ENCODE peak calls at places on chromosomes 7 and 10, in five cellular contexts. S, Q, Z, F and P are unnamed samples.

GRCh38 chr7:20225384-20225783 is 8.2 kb upstream of the MACC1 start:
- DNase-seq in F (no peak), S (no peak), Q (no peak), Z (no peak), P (no peak)

GRCh38 chr7:30893357-30893756 is 18.3 kb upstream of the AQP1 start:
- DNase-seq in F (no peak), S (peak; percentile 27), Q (peak; percentile 63), Z (no peak), P (no peak)

GRCh38 chr7:42046483-42046882 is 190.5 kb downstream of the GLI3 start:
- DNase-seq in S (no peak), Q (no peak), Z (no peak), F (no peak), P (no peak)

GRCh38 chr7:76423666-76424412 is 911 bp upstream of the ZP3 start:
- DNase-seq in Z (no peak), Q (no peak), F (peak; percentile 54), S (no peak), P (no peak)

GRCh38 chr7:142188159-142188558 is 69.7 kb downstream of the PRSS58 start:
- DNase-seq in F (no peak), Q (no peak), Z (peak; percentile 88), S (no peak), P (no peak)

GRCh38 chr7:107836237-107837144 is 33.5 kb upstream of the SLC26A3 start:
- DNase-seq in Z (no peak), Q (no peak), S (peak; percentile 53), F (no peak), P (no peak)

GRCh38 chr7:945556-946255 is 8.8 kb downstream of the ADAP1 start:
- DNase-seq in Z (no peak), F (peak; percentile 74), Q (no peak), S (no peak), P (no peak)

GRCh38 chr7:83913174-83913573 is 264.2 kb upstream of the SEMA3E start:
- DNase-seq in F (no peak), Q (no peak), Z (no peak), S (no peak), P (no peak)

GRCh38 chr10:83991986-83992753 is 147.1 kb upstream of the GHITM start:
- DNase-seq in Z (peak; percentile 21), F (no peak), Q (no peak), S (peak; percentile 30), P (peak; percentile 53)

GRCh38 chr7:93747019-93747418 is 143.5 kb downstream of the TFPI2 start:
- DNase-seq in F (no peak), S (no peak), Z (no peak), Q (no peak), P (no peak)

GRCh38 chr10:123522702-123523312 is 143.3 kb upstream of the GPR26 start:
- DNase-seq in Q (no peak), F (no peak), Z (peak; percentile 49), S (no peak), P (no peak)

GRCh38 chr10:70715853-70716795 is 43.8 kb downstream of the ADAMTS14 start:
- DNase-seq in S (no peak), Q (no peak), Z (no peak), F (no peak), P (no peak)

GRCh38 chr10:28991326-28991725 is 297.5 kb upstream of the LYZL1 start:
- DNase-seq in Q (no peak), S (no peak), Z (no peak), F (no peak), P (no peak)

GRCh38 chr10:11162828-11163599 is 145.3 kb downstream of the CELF2 start:
- DNase-seq in F (peak; percentile 92), S (no peak), Q (peak; percentile 42), Z (peak; percentile 95), P (peak; percentile 75)

GRCh38 chr7:90626011-90626410 is 29.9 kb downstream of the CDK14 start:
- DNase-seq in S (no peak), Q (no peak), Z (no peak), F (no peak), P (no peak)

GRCh38 chr7:132386249-132386681 is 190.0 kb downstream of the PLXNA4 start:
- DNase-seq in Z (no peak), F (peak; percentile 69), S (peak; percentile 72), Q (peak; percentile 64), P (no peak)

GRCh38 chr7:140446467-140446866 is 32.8 kb downstream of the MKRN1 start:
- DNase-seq in Z (no peak), S (no peak), Q (no peak), F (peak; percentile 48), P (no peak)

GRCh38 chr10:30747633-30748032 is 118.1 kb upstream of the LYZL2 start:
- DNase-seq in Q (no peak), S (peak; percentile 40), Z (no peak), F (no peak), P (no peak)

GRCh38 chr10:661891-662605 is 27.4 kb downstream of the DIP2C start:
- DNase-seq in Q (no peak), F (peak; percentile 54), S (no peak), Z (no peak), P (no peak)

GRCh38 chr10:117096559-117097201 is 41.4 kb downstream of the VAX1 start:
- DNase-seq in Z (no peak), S (no peak), F (no peak), Q (no peak), P (no peak)

GRCh38 chr7:69403169-69403568 is 195.1 kb upstream of the AUTS2 start:
- DNase-seq in Z (no peak), Q (no peak), S (peak; percentile 72), F (peak; percentile 25), P (peak; percentile 82)

GRCh38 chr10:31075434-31075833 is 43.8 kb upstream of the ZNF438 start:
- DNase-seq in S (no peak), F (no peak), Q (no peak), Z (no peak), P (no peak)

GRCh38 chr10:22662693-22663330 is 51.6 kb downstream of the PIP4K2A start:
- DNase-seq in Q (no peak), S (no peak), F (no peak), Z (no peak), P (no peak)

GRCh38 chr10:2589226-2589625 is 478.1 kb upstream of the PFKP start:
- DNase-seq in F (no peak), S (no peak), Q (no peak), Z (no peak), P (no peak)

GRCh38 chr10:70335246-70335613 is 47.2 kb downstream of the LRRC20 start:
- DNase-seq in S (no peak), Q (peak; percentile 41), Z (no peak), F (peak; percentile 77), P (no peak)

GRCh38 chr10:469947-470338 is 219.5 kb downstream of the DIP2C start:
- DNase-seq in S (no peak), Q (no peak), Z (no peak), F (no peak), P (no peak)

GRCh38 chr7:95472521-95473160 is 13.1 kb upstream of the ASB4 start:
- DNase-seq in Z (no peak), Q (no peak), S (no peak), F (no peak), P (no peak)

GRCh38 chr7:66668677-66669076 is 40.0 kb downstream of the KCTD7 start:
- DNase-seq in Z (no peak), F (peak; percentile 40), S (no peak), Q (no peak), P (no peak)
- H3K27ac ChIP-seq in Z (no peak overlapping the region), F (no peak overlapping the region), S (no peak overlapping the region), Q (peak overlapping the region; percentile 52), P (peak overlapping the region; percentile 64)

GRCh38 chr10:79322616-79323566 is 24.4 kb upstream of the PPIF start:
- DNase-seq in F (peak; percentile 87), Q (no peak), S (no peak), Z (no peak), P (no peak)

GRCh38 chr10:79321951-79322350 is 25.3 kb upstream of the PPIF start:
- DNase-seq in S (no peak), Z (no peak), F (no peak), Q (no peak), P (no peak)

GRCh38 chr10:79320785-79321493 is 26.3 kb upstream of the PPIF start:
- DNase-seq in S (no peak), F (no peak), Z (no peak), Q (no peak), P (no peak)

GRCh38 chr10:79323602-79324001 is 23.7 kb upstream of the PPIF start:
- DNase-seq in F (no peak), Z (no peak), S (no peak), Q (no peak), P (no peak)

GRCh38 chr10:79321494-79321882 is 25.8 kb upstream of the PPIF start:
- DNase-seq in S (no peak), Q (no peak), F (peak; percentile 71), Z (no peak), P (no peak)
- H3K4me1 ChIP-seq in S (peaks cover 34% of the 10 kb centered on the region), Q (peaks cover 16% of the 10 kb centered on the region), F (peaks cover 65% of the 10 kb centered on the region), Z (peaks cover 24% of the 10 kb centered on the region), P (peaks cover 43% of the 10 kb centered on the region)

GRCh38 chr10:60309891-60310290 is 79.8 kb downstream of the ANK3 start:
- DNase-seq in Q (no peak), Z (no peak), F (no peak), S (no peak), P (no peak)

GRCh38 chr10:60309371-60309770 is 80.3 kb downstream of the ANK3 start:
- DNase-seq in Q (no peak), S (no peak), Z (no peak), F (no peak), P (no peak)

GRCh38 chr10:60304832-60305231 is 84.8 kb downstream of the ANK3 start:
- DNase-seq in S (peak; percentile 23), F (no peak), Q (no peak), Z (no peak), P (no peak)

GRCh38 chr10:60303778-60304177 is 85.9 kb downstream of the ANK3 start:
- DNase-seq in Q (no peak), F (no peak), S (no peak), Z (no peak), P (no peak)

DNA sequence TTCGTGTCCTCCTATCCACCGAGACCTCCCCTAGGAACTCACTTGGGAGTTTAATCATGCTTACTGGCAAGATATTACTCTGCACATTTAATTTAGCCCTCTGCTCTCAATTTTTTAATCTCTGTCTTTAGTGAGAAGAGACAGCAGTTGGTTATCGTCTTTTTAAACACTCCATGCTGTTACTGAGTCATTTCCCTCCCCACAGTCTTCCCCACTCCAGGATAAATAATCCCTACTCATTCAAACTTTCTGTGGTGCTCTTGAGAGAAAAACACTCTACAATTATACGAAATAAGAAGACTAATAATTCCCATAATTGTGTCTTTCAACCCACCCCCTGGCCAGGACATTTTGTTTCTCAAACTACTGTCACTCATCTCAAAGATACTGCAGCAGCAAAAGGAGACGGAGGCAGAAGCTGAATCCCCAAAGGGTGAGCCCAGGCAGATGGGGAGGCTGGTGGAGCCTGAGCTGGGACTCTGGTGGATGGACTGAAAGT is 84.2 kb downstream of the ANK3 start:
- DNase-seq in Q (no peak), Z (no peak), S (peak; percentile 11), F (no peak), P (no peak)
- H3K27ac ChIP-seq in Q (peak overlapping the region; percentile 59), Z (no peak overlapping the region), S (peak overlapping the region; percentile 96), F (peak overlapping the region; percentile 47), P (no peak overlapping the region)

DNA sequence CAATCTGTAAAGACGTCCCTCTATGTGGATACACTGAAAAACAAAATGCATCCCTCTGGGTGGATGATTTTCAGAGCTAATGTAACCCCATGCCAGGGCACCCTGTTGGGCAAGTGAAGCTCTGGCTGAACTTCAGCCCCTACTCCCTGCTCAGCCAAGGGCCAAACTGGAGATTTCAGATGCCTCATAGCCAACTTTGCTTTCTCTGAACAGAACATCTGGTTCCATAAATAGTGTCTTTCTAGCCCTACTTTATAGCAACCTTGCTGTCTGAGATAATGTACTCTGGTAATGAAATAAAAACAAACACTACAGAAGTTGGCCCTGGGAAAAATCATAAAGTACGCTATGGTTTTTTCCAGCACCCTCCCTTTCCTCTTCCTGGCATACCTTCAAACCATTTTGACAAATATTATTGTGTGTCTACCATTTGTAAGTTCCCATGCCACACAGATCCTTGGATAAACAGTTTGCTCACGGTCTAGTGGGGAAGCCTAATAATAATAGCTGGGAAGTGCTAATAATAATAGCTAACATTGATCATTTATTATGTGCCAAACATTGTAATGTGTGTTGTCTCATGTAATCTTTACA is 3.4 kb downstream of the ENTPD1 start:
- DNase-seq in S (no peak), F (no peak), Q (no peak), Z (no peak), P (no peak)
- H3K4me1 ChIP-seq in S (no peaks in the 10 kb centered on the region), F (peaks cover 69% of the 10 kb centered on the region), Q (peaks cover 45% of the 10 kb centered on the region), Z (peaks cover 12% of the 10 kb centered on the region), P (peaks cover 31% of the 10 kb centered on the region)